ENCODE peak calls at places on chromosome 6, in nine cellular contexts. A is left ventricle myocardium inferior, R is MM.1S, G is endothelial cell of umbilical vein, D is ovary, H is tibial nerve, F is heart right ventricle, E is breast epithelium, I is brain microvascular endothelial cell. Y is an unnamed sample.

GRCh38 chr6:32460528-32460927 is 20.8 kb downstream of the HLA-DRA start:
- DNase-seq in A (no peak), R (no peak), G (no peak), D (no peak), H (no peak), F (no peak), E (no peak), I (no peak), Y (no peak)

GRCh38 chr6:41429506-41430504 is 94.4 kb downstream of the NCR2 start:
- DNase-seq in A (no peak), R (no peak), G (no peak), D (no peak), H (no peak), F (no peak), E (no peak), I (no peak), Y (no peak)

GRCh38 chr6:109240370-109241084 is 141.7 kb downstream of the CD164 start:
- DNase-seq in A (no peak), R (no peak), G (no peak), D (no peak), H (no peak), F (peak; percentile 5), E (no peak), I (no peak), Y (no peak)

GRCh38 chr6:16332175-16332542 is 93.8 kb downstream of the GMPR start:
- DNase-seq in A (peak; percentile 75), R (peak; percentile 85), G (peak; percentile 89), D (peak; percentile 81), H (peak; percentile 67), F (peak; percentile 86), E (peak; percentile 77), I (peak; percentile 66), Y (peak; percentile 76)

GRCh38 chr6:163398104-163398503 is 16.4 kb upstream of the QKI start:
- DNase-seq in A (no peak), R (no peak), G (no peak), D (no peak), H (no peak), F (no peak), E (no peak), I (no peak), Y (no peak)

GRCh38 chr6:8686077-8686476 is 250.7 kb upstream of the SLC35B3 start:
- DNase-seq in A (no peak), R (no peak), G (no peak), D (no peak), H (no peak), F (no peak), E (no peak), I (no peak), Y (no peak)

GRCh38 chr6:138512615-138513014 is 13.3 kb upstream of the NHSL1 start:
- DNase-seq in A (no peak), R (no peak), G (no peak), D (no peak), H (no peak), F (no peak), E (no peak), I (no peak), Y (no peak)

GRCh38 chr6:12570461-12571030 is 146.0 kb upstream of the PHACTR1 start:
- DNase-seq in A (no peak), R (no peak), G (peak; percentile 59), D (no peak), H (no peak), F (no peak), E (no peak), I (no peak), Y (no peak)

GRCh38 chr6:162125659-162126058 is 601.9 kb downstream of the PRKN start:
- DNase-seq in A (no peak), R (no peak), G (no peak), D (no peak), H (no peak), F (no peak), E (no peak), I (no peak), Y (no peak)

GRCh38 chr6:389622-390021 is 1.9 kb upstream of the IRF4 start:
- DNase-seq in A (no peak), R (peak; percentile 56), G (no peak), D (no peak), H (no peak), F (no peak), E (no peak), I (no peak), Y (no peak)

GRCh38 chr6:150579611-150580010 is 20.1 kb upstream of the PLEKHG1 start:
- DNase-seq in A (peak; percentile 40), R (no peak), G (no peak), D (no peak), H (no peak), F (no peak), E (no peak), I (no peak), Y (peak; percentile 72)

DNA sequence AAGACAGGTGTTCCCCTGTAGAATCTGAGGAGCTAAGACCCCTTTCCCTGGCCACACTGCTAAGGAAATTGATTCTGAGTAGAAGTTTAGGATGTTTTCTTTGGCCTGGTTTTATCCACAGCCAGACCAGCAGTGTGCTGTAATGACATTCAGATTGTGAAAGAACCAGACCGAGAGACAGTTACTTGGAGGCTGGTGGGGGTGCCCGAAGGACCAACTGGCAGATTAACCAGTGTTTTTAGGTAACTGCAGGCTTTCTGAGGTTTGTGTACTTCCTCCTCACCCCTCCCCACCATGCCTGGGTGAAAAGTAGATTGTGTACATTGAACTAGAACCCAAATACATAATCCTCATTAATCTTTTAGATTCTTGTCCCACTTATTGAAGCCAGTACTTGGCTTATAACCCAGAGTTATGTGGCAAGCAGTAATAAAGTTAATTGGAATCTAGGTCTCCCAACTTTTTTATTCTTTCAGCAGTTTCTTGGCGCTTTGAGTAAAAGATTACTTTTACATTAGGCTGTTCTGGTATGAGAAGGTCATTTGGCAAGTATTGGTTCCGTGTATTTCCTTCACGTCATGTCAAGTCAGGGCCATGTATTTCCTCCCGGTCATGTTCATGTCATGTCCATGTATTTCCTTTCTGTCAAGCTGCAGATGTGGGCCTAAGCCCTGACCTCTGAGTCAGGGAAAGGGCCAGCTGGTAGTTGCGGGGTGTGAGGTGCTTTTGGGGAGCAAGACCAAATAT is 93.7 kb downstream of the TCP11 start:
- DNase-seq in A (no peak), R (peak; percentile 8), G (peak; percentile 64), D (no peak), H (no peak), F (no peak), E (no peak), I (peak; percentile 36), Y (no peak)
- H3K4me3 ChIP-seq in A (peak overlapping the region; percentile 26), R (no peak overlapping the region), G (no peak overlapping the region), D (no peak overlapping the region), H (no peak overlapping the region), F (no peak overlapping the region), E (no peak overlapping the region), I (no peak overlapping the region), Y (no peak overlapping the region)

DNA sequence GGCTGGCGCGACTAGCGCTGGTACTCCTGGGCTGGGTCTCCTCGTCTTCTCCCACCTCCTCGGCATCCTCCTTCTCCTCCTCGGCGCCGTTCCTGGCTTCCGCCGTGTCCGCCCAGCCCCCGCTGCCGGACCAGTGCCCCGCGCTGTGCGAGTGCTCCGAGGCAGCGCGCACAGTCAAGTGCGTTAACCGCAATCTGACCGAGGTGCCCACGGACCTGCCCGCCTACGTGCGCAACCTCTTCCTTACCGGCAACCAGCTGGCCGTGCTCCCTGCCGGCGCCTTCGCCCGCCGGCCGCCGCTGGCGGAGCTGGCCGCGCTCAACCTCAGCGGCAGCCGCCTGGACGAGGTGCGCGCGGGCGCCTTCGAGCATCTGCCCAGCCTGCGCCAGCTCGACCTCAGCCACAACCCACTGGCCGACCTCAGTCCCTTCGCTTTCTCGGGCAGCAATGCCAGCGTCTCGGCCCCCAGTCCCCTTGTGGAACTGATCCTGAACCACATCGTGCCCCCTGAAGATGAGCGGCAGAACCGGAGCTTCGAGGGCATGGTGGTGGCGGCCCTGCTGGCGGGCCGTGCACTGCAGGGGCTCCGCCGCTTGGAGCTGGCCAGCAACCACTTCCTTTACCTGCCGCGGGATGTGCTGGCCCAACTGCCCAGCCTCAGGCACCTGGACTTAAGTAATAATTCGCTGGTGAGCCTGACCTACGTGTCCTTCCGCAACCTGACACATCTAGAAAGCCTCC is 1.6 kb downstream of the TPBG start:
- DNase-seq in A (no peak), R (no peak), G (peak; percentile 24), D (no peak), H (no peak), F (no peak), E (peak; percentile 53), I (peak; percentile 6), Y (no peak)
- TF ChIP-seq CTCF in A (no peak), R (no peak), G (no peak), D (no peak), H (no peak), F (no peak), E (no peak), I (peak; percentile 57), Y (no peak)

GRCh38 chr6:170295519-170296422 is 4.9 kb upstream of the DLL1 start:
- DNase-seq in A (no peak), R (peak; percentile 7), G (peak; percentile 21), D (no peak), H (no peak), F (no peak), E (no peak), I (no peak), Y (no peak)
- H3K27me3 ChIP-seq in A (peaks cover 60% of the 10 kb centered on the region), R (peaks cover 59% of the 10 kb centered on the region), G (peaks cover 29% of the 10 kb centered on the region), D (peaks cover 3% of the 10 kb centered on the region), H (peaks cover 6% of the 10 kb centered on the region), F (peaks cover 24% of the 10 kb centered on the region), E (peaks cover 30% of the 10 kb centered on the region), I (peaks cover 65% of the 10 kb centered on the region), Y (peaks cover 9% of the 10 kb centered on the region)

DNA sequence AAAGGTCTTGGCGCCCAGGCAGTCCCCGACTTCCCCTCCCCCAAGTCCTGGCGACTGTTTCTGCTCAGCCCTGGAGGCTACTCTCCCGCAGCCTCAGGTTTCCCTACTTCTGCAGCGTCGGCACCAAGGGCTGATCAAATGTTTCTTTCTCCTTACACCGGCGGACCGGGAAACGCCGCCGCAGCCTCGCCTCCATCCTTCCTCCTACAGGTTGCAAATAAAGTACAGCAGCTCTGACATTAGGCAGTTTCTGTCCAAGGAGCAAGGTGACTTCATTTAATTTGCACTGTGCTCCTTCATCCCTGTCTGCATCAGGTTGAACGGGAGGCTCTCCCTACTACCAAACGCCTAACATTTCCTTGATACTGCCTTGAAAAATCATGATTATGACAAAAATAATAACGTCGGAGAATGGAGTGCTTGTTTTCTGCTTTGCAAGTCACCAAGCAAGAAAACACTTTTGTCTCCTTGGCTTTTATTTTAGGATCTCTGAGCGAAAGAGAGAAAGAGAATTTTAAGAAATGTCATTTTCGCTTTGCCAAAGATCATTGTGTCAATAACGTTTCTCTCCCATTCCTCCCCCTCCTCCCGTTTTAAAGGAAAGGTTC is 1.0 kb downstream of the CLIC5 start:
- DNase-seq in A (peak; percentile 25), R (no peak), G (no peak), D (no peak), H (no peak), F (peak; percentile 48), E (no peak), I (no peak), Y (no peak)
- H3K4me3 ChIP-seq in A (peak overlapping the region; percentile 79), R (peak overlapping the region; percentile 76), G (no peak overlapping the region), D (peak overlapping the region; percentile 34), H (peak overlapping the region; percentile 55), F (peak overlapping the region; percentile 91), E (peak overlapping the region; percentile 80), I (peak overlapping the region; percentile 34), Y (peak overlapping the region; percentile 51)

DNA sequence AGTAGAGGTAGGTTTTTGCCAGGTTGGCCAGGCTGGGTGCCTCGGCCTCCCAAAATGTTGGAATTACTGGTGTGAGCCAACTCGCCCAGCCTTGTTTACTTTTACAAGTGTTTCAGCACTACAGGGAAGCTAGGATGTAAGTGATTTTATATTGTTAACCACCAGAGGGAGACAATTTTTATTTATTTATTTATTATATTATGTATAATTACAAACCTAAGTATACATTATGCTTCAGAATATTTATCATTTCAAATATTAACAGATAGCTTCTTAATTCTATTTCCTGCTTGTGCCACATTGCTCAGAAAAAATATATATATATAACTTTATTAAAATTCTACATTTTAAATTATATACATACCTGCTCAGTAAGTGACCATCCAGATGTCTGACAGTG is 9.8 kb downstream of the MMUT start:
- DNase-seq in A (no peak), R (peak; percentile 12), G (peak; percentile 8), D (no peak), H (no peak), F (no peak), E (no peak), I (no peak), Y (no peak)
- TF ChIP-seq CTCF in A (peak; percentile 38), R (no peak), G (no peak), D (no peak), H (no peak), F (no peak), E (no peak), I (peak; percentile 36), Y (peak; percentile 38)

Y was measured in dorsolateral prefrontal cortex.